ENCODE peak calls at places on chromosome 14, in five cellular contexts. L, T, G, O and J are unnamed samples. For H3K4me1, the result is how much of the 10 kb centered on the place peaks cover.

GRCh38 chr14:32681598-32681997 is 257.1 kb upstream of the NPAS3 start:
- DNase-seq in T (no peak), O (no peak), G (no peak), L (no peak), J (no peak)

GRCh38 chr14:79947440-79947839 is 263.9 kb downstream of the DIO2 start:
- DNase-seq in T (no peak), L (no peak), G (no peak), O (no peak), J (no peak)

GRCh38 chr14:72476657-72477499 is 417.0 kb downstream of the DPF3 start:
- DNase-seq in O (no peak), T (no peak), L (no peak), G (peak), J (no peak)

GRCh38 chr14:68563256-68564131 is 229.4 kb downstream of the ZFP36L1 start:
- DNase-seq in T (no peak), G (no peak), L (no peak), O (peak), J (no peak)

GRCh38 chr14:32709072-32709471 is 229.6 kb upstream of the NPAS3 start:
- DNase-seq in T (no peak), L (no peak), G (no peak), O (peak), J (no peak)

GRCh38 chr14:38500125-38500524 is 244.2 kb upstream of the CLEC14A start:
- DNase-seq in L (no peak), G (no peak), T (no peak), O (no peak), J (no peak)

GRCh38 chr14:28382460-28383220 is 383.9 kb upstream of the FOXG1 start:
- DNase-seq in O (no peak), T (no peak), G (no peak), L (no peak), J (no peak)

GRCh38 chr14:69539631-69540410 is 34.9 kb downstream of the CCDC177 start:
- DNase-seq in L (no peak), G (no peak), T (no peak), O (no peak), J (no peak)

GRCh38 chr14:58238252-58239247 is 6.1 kb upstream of the PSMA3 start:
- DNase-seq in O (no peak), G (no peak), T (no peak), L (no peak), J (no peak)

GRCh38 chr14:75123991-75124390 is 2.9 kb downstream of the NEK9 start:
- DNase-seq in L (no peak), T (no peak), G (no peak), O (peak), J (no peak)

GRCh38 chr14:76761198-76761848 is at the start of gene VASH1:
- DNase-seq in G (peak), O (no peak), T (peak), L (no peak), J (no peak)

GRCh38 chr14:33280646-33281045 is 342.0 kb downstream of the NPAS3 start:
- DNase-seq in G (no peak), L (no peak), T (no peak), O (no peak), J (no peak)

GRCh38 chr14:36515896-36516718 is 3.9 kb downstream of the NKX2-1 start:
- DNase-seq in L (no peak), G (no peak), O (no peak), T (no peak), J (no peak)

GRCh38 chr14:35229495-35230089 is 62.6 kb upstream of the PSMA6 start:
- DNase-seq in O (no peak), L (no peak), T (no peak), G (no peak), J (no peak)

GRCh38 chr14:19800282-19801117 is 3.1 kb upstream of the OR4N2 start:
- DNase-seq in G (no peak), L (no peak), O (no peak), T (no peak), J (no peak)

GRCh38 chr14:72261068-72261467 is 328.8 kb downstream of the RGS6 start:
- DNase-seq in G (no peak), L (no peak), O (no peak), T (no peak), J (no peak)

GRCh38 chr14:60951781-60952435 is 29.0 kb downstream of the TRMT5 start:
- DNase-seq in G (no peak), O (no peak), L (no peak), T (no peak), J (no peak)

GRCh38 chr14:51860164-51860835 is at the start of gene GNG2:
- DNase-seq in L (peak), O (peak), T (peak), G (peak), J (peak)

GRCh38 chr14:66070542-66071319 is 415.4 kb upstream of the CCDC196 start:
- DNase-seq in L (no peak), G (peak), O (no peak), T (peak), J (peak)

GRCh38 chr14:64400829-64401459 is 12.8 kb downstream of the MTHFD1 start:
- DNase-seq in G (no peak), T (no peak), L (no peak), O (no peak), J (no peak)

GRCh38 chr14:88426271-88426670 is 40.8 kb downstream of the SPATA7 start:
- DNase-seq in T (no peak), L (no peak), O (no peak), G (no peak), J (no peak)

GRCh38 chr14:73850940-73851339 is 691 bp upstream of the PTGR2 start:
- DNase-seq in T (no peak), L (no peak), O (no peak), G (no peak), J (no peak)

GRCh38 chr14:55921516-55921915 is 196.7 kb upstream of the PELI2 start:
- DNase-seq in O (no peak), L (no peak), T (no peak), G (no peak), J (no peak)

GRCh38 chr14:65303185-65303901 is 109.2 kb upstream of the FUT8 start:
- DNase-seq in L (no peak), T (peak), O (no peak), G (no peak), J (no peak)

GRCh38 chr14:56136571-56137498 is 18.6 kb downstream of the PELI2 start:
- DNase-seq in G (no peak), O (no peak), L (no peak), T (no peak), J (no peak)

GRCh38 chr14:39097159-39097558 is 5.9 kb downstream of the SEC23A start:
- DNase-seq in G (no peak), L (no peak), T (no peak), O (no peak), J (no peak)

GRCh38 chr14:63563370-63564026 is 20.3 kb upstream of the PPP2R5E start:
- DNase-seq in G (no peak), L (no peak), T (no peak), O (no peak), J (no peak)

GRCh38 chr14:65301862-65302539 is 110.5 kb upstream of the FUT8 start:
- DNase-seq in G (no peak), O (no peak), L (no peak), T (peak), J (no peak)

GRCh38 chr14:53872551-53873188 is 84.0 kb downstream of the BMP4 start:
- DNase-seq in T (no peak), G (no peak), O (no peak), L (no peak), J (no peak)

GRCh38 chr14:22656945-22657711 is 13.0 kb upstream of the OR6J1 start:
- DNase-seq in G (no peak), T (peak), O (no peak), L (no peak), J (no peak)

GRCh38 chr14:100067971-100068959 is 3.0 kb downstream of the EVL start:
- DNase-seq in O (peak), L (peak), T (peak), G (peak), J (no peak)

GRCh38 chr14:34059037-34059924 is 108.4 kb upstream of the EGLN3 start:
- DNase-seq in G (no peak), L (no peak), O (no peak), T (no peak), J (no peak)

GRCh38 chr14:100737526-100737925 is 10.8 kb downstream of the DLK1 start:
- DNase-seq in T (no peak), O (no peak), L (no peak), G (no peak), J (no peak)

GRCh38 chr14:76117789-76118188 is 33.9 kb upstream of the GPATCH2L start:
- DNase-seq in O (no peak), L (no peak), T (no peak), G (no peak), J (no peak)

GRCh38 chr14:87824261-87824660 is 168.7 kb downstream of the GALC start:
- DNase-seq in O (no peak), G (no peak), T (no peak), L (no peak), J (no peak)

GRCh38 chr14:66426451-66426850 is 59.7 kb upstream of the CCDC196 start:
- DNase-seq in L (no peak), O (no peak), T (no peak), G (no peak), J (no peak)

GRCh38 chr14:21095430-21096205 is 2.8 kb downstream of the ZNF219 start:
- DNase-seq in G (no peak), T (no peak), L (no peak), O (no peak), J (no peak)

GRCh38 chr14:32567543-32568384 is 238.7 kb downstream of the AKAP6 start:
- DNase-seq in T (no peak), G (no peak), O (no peak), L (no peak), J (no peak)

GRCh38 chr14:99011385-99011784 is 260.6 kb downstream of the BCL11B start:
- DNase-seq in O (no peak), T (no peak), L (no peak), G (no peak), J (no peak)

DNA sequence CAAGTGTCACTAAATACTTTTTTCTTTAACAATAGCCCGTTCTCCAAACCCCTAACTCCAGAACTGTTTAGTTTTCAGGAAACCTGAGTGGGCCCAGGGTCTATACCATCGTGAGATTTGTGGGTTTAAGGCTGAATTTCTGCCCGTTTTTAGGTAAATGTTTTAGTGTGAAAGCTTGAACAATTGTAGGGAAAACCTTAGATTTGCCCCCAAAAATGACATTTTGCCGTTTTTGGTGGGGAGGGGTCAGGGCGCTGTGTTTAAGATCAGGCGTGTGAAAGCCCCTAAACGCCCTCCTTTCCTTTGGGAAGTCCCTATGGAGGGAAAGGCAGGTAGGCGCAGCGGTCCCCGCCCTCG is 316 bp upstream of the PRPF39 start:
- DNase-seq in G (no peak), T (no peak), O (no peak), L (no peak), J (no peak)
- H3K4me1 ChIP-seq in G (under half), T (under half), O (under half), L (half or more), J (under half)

GRCh38 chr14:94570440-94570839 is 9.2 kb downstream of the SERPINA4 start:
- DNase-seq in O (no peak), T (no peak), L (no peak), G (no peak), J (no peak)

GRCh38 chr14:94572637-94573303 is 8.5 kb upstream of the SERPINA5 start:
- DNase-seq in L (no peak), O (no peak), T (no peak), G (no peak), J (no peak)

GRCh38 chr14:94571395-94571794 is 9.8 kb upstream of the SERPINA5 start:
- DNase-seq in T (no peak), O (no peak), G (no peak), L (no peak), J (no peak)

GRCh38 chr14:94573706-94574105 is 7.5 kb upstream of the SERPINA5 start:
- DNase-seq in O (no peak), G (no peak), L (no peak), T (no peak), J (no peak)

DNA sequence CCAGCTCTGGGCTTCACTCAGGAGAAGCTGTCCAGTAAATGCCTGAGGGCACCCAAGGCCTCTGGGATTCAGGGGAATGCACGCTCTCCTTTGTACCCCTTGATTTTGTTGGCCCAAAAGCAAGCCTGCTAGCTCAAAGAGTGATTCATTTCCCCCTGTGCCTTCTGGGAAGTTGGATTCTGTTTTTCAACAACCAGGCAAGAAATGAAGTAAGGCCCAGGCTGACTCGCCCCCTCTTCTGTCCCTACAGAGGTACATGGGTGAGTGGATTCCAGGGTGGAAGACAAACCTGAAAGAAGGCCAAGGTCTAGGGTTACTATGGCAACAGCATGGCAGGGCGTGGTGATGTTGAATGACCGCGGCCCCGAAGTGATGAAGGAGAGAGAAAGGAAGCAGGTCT is 9.3 kb upstream of the SERPINA5 start:
- DNase-seq in O (no peak), T (no peak), G (no peak), L (no peak), J (no peak)
- H3K4me3 ChIP-seq in O (no peak), T (no peak), G (no peak), L (no peak), J (no peak)

GRCh38 chr14:105938959-105939358 is 412.6 kb downstream of the TMEM121 start:
- DNase-seq in T (no peak), O (no peak), L (no peak), G (no peak), J (no peak)
- H3K27ac ChIP-seq in T (no peak), O (no peak), L (no peak), G (no peak), J (no peak)

DNA sequence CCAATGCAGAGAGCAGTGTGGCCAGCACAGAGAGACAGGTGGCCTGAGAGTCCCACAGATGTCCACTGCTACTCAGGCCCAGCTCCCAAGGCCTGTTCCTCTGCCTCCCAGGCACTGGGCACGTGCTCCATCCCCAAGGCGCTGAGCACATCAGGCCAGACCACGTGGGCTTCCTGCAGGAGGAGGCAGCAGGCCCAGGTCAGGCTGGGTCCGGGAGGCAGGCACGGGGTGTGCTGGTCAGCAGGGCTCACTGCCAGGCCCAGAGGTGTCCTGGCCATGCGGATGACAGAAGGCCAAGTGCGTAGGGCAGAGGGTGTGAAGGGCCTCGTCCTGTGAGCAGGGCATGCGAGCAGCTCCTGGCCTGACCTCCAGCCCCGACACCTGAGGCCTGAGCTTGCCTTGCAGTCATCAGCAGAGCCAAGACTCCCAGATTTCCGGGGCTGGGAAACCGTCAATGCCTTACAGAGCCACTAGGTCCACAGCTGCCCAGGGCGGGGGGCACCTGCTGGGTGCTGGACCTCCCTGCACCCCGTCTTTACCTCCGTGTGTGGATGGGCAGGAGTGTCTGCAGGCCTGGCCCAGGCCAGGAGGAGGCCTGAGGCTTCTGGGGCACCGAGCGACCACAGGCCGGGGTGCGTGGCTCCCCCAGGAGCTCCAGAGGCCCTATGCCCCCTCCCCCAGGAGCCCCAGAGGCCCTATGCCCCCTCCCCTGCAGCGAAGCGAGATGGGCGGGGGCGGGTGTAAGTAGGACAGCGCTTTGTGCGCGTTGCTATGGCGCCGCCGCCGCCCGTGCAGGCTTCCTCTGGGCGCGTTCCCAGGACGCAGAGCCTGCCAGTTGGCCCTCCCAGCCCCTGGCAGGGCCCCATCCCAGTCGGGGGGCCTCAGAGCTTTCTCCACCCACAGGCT is 15.0 kb downstream of the TRMT61A start:
- DNase-seq in G (no peak), L (no peak), T (no peak), O (no peak), J (no peak)
- H3K4me1 ChIP-seq in G (under half), L (half or more), T (under half), O (half or more), J (under half)

DNA sequence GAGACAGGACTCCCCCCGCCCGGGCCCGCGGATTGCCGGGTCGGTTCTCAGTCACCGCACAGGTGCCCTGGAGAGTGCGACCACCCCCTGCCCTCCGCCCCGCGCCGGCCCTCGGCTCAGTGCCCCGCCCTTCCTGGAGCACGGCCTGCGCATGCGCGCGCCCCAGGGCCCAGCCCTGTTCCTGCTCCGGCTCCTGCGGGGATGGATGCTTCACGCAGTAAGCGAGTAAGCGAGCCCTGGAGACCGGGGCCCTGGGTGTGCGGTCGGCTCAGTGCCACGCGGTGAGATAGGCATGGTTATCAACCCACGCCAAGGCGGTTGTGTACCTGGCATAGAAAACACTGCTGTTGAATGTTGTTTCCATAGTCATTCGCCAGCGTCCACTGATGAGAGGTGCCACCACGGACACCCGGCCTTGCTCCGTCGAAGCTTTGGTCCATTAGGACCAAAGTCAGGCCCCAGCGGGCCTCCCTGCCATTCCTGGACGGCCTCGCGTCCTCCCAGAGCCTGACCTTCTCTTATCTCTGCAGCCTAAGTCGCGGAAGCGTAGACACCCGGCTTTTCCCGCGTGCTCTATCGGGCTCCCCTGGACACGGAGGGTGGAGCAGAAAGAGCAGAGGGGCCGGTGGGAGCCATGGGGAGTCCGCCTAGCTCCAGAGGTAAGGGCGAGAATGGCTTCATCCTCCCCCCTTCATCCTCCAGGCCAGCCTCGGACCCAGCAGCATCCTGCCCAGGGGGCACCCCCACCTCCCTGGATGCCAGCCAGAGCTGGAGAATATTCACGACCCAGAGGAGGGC is 90.6 kb downstream of the PAPOLA start:
- DNase-seq in T (peak), L (no peak), G (peak), O (no peak), J (no peak)
- H3K4me3 ChIP-seq in T (peak), L (peak), G (peak), O (no peak), J (peak)

DNA sequence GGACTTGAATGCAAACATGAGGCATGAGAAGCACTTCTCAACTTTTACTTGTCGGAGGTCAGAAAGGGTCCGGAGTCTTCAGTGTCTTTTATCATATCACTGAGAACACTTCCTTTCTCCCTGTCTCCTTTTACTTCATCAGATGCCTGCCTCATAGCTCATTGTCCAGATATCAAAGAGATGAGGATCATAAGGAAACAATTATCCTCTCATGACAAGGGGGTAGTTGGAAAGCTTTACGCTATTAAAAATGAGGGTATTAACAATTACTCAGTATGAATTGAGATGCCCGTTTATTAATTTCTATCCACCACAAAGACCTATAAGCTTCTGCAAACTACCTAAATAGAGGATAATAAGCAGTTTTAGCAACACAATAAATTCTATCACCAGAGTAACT is 214.1 kb upstream of the FLRT2 start:
- DNase-seq in L (no peak), O (no peak), G (no peak), T (no peak), J (no peak)
- H3K27ac ChIP-seq in L (no peak), O (no peak), G (no peak), T (no peak), J (no peak)

GRCh38 chr14:95137164-95137803 is 20.0 kb downstream of the DICER1 start:
- DNase-seq in O (no peak), G (no peak), T (no peak), L (no peak), J (no peak)
- H3K4me1 ChIP-seq in O (under half), G (under half), T (under half), L (half or more), J (under half)

GRCh38 chr14:89427426-89428162 is 10.6 kb upstream of the FOXN3 start:
- DNase-seq in T (no peak), O (peak), L (no peak), G (no peak), J (no peak)
- H3K4me3 ChIP-seq in T (no peak), O (no peak), L (peak), G (no peak), J (no peak)

DNA sequence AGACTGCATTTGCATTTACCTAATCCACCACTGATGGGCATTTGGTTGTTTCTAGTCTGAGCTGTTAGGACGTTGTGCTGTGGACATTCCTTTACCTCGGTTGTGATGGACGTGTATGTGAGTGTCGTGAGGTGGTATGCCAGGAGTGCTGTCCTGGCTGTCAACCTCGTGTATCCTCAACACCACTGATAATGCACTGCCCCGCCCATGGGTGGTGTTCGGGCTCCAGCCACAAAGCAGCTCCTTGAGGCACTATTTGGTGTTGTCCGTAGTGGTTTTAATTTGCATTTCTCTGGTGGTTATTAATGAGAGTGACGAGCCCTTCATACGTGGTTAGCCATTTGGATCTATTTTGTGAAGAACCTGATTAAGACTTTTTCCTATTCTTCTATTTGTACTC is 87.6 kb downstream of the PPP2R5C start:
- DNase-seq in T (peak), G (no peak), O (no peak), L (no peak), J (no peak)
- H3K27ac ChIP-seq in T (no peak), G (no peak), O (no peak), L (no peak), J (no peak)